ENCODE peak calls at places on chromosomes 5 and 9, in ten cellular contexts. One of them, this sample, is unnamed.

GRCh38 chr9:89445801-89446228 is 52.1 kb downstream of the SEMA4D start:
- DNase-seq in cardiac muscle cell: no peak
- DNase-seq in skeletal muscle cell: no peak
- DNase-seq in posterior cingulate gyrus: no peak
- DNase-seq in cerebellar cortex: no peak
- DNase-seq in stimulated activated CD4-positive, alpha-beta T cell treated with anti-CD3 and anti-CD28 coated beads, Interleukin-1b, Interleukin-23, amount 100 ng/mL, for 24 hours: no peak
- DNase-seq in neural crest cell: no peak
- DNase-seq in prostate gland: no peak
- DNase-seq in epithelial cell of esophagus: no peak
- DNase-seq in RPMI8226: no peak
- DNase-seq in this sample: no peak

GRCh38 chr5:132883261-132883834 is 9.9 kb downstream of the LEAP2 start:
- DNase-seq in cardiac muscle cell: peak; percentile 81
- DNase-seq in skeletal muscle cell: no peak
- DNase-seq in posterior cingulate gyrus: peak; percentile 36
- DNase-seq in cerebellar cortex: peak; percentile 85
- DNase-seq in stimulated activated CD4-positive, alpha-beta T cell treated with anti-CD3 and anti-CD28 coated beads, Interleukin-1b, Interleukin-23, amount 100 ng/mL, for 24 hours: no peak
- DNase-seq in neural crest cell: peak; percentile 28
- DNase-seq in prostate gland: peak; percentile 66
- DNase-seq in epithelial cell of esophagus: peak; percentile 72
- DNase-seq in RPMI8226: peak; percentile 64
- DNase-seq in this sample: peak; percentile 65

GRCh38 chr5:113356487-113356886 is 78.3 kb downstream of the TSSK1B start:
- DNase-seq in cardiac muscle cell: no peak
- DNase-seq in skeletal muscle cell: no peak
- DNase-seq in posterior cingulate gyrus: no peak
- DNase-seq in cerebellar cortex: no peak
- DNase-seq in stimulated activated CD4-positive, alpha-beta T cell treated with anti-CD3 and anti-CD28 coated beads, Interleukin-1b, Interleukin-23, amount 100 ng/mL, for 24 hours: no peak
- DNase-seq in neural crest cell: no peak
- DNase-seq in prostate gland: no peak
- DNase-seq in epithelial cell of esophagus: no peak
- DNase-seq in RPMI8226: no peak
- DNase-seq in this sample: no peak

GRCh38 chr9:110327735-110328134 is 9.9 kb downstream of the TXNDC8 start:
- DNase-seq in cardiac muscle cell: no peak
- DNase-seq in skeletal muscle cell: no peak
- DNase-seq in posterior cingulate gyrus: no peak
- DNase-seq in cerebellar cortex: no peak
- DNase-seq in stimulated activated CD4-positive, alpha-beta T cell treated with anti-CD3 and anti-CD28 coated beads, Interleukin-1b, Interleukin-23, amount 100 ng/mL, for 24 hours: no peak
- DNase-seq in neural crest cell: no peak
- DNase-seq in prostate gland: no peak
- DNase-seq in epithelial cell of esophagus: peak; percentile 44
- DNase-seq in RPMI8226: no peak
- DNase-seq in this sample: no peak

GRCh38 chr5:132856011-132856410 is 10.3 kb downstream of the GDF9 start:
- DNase-seq in cardiac muscle cell: no peak
- DNase-seq in skeletal muscle cell: no peak
- DNase-seq in posterior cingulate gyrus: no peak
- DNase-seq in cerebellar cortex: no peak
- DNase-seq in stimulated activated CD4-positive, alpha-beta T cell treated with anti-CD3 and anti-CD28 coated beads, Interleukin-1b, Interleukin-23, amount 100 ng/mL, for 24 hours: no peak
- DNase-seq in neural crest cell: no peak
- DNase-seq in prostate gland: no peak
- DNase-seq in epithelial cell of esophagus: no peak
- DNase-seq in RPMI8226: no peak
- DNase-seq in this sample: no peak

GRCh38 chr5:175829718-175830585 is 41.4 kb upstream of the CPLX2 start:
- DNase-seq in cardiac muscle cell: no peak
- DNase-seq in skeletal muscle cell: no peak
- DNase-seq in posterior cingulate gyrus: no peak
- DNase-seq in cerebellar cortex: peak; percentile 56
- DNase-seq in stimulated activated CD4-positive, alpha-beta T cell treated with anti-CD3 and anti-CD28 coated beads, Interleukin-1b, Interleukin-23, amount 100 ng/mL, for 24 hours: no peak
- DNase-seq in neural crest cell: no peak
- DNase-seq in prostate gland: no peak
- DNase-seq in epithelial cell of esophagus: no peak
- DNase-seq in RPMI8226: no peak
- DNase-seq in this sample: no peak

GRCh38 chr9:38160613-38161215 is 91.7 kb upstream of the SHB start:
- DNase-seq in cardiac muscle cell: peak; percentile 65
- DNase-seq in skeletal muscle cell: no peak
- DNase-seq in posterior cingulate gyrus: no peak
- DNase-seq in cerebellar cortex: peak; percentile 41
- DNase-seq in stimulated activated CD4-positive, alpha-beta T cell treated with anti-CD3 and anti-CD28 coated beads, Interleukin-1b, Interleukin-23, amount 100 ng/mL, for 24 hours: peak; percentile 54
- DNase-seq in neural crest cell: peak; percentile 79
- DNase-seq in prostate gland: no peak
- DNase-seq in epithelial cell of esophagus: peak; percentile 65
- DNase-seq in RPMI8226: peak; percentile 71
- DNase-seq in this sample: peak; percentile 67

GRCh38 chr9:132288956-132289355 is 65.8 kb downstream of the SETX start:
- DNase-seq in cardiac muscle cell: peak; percentile 6
- DNase-seq in skeletal muscle cell: no peak
- DNase-seq in posterior cingulate gyrus: no peak
- DNase-seq in cerebellar cortex: no peak
- DNase-seq in stimulated activated CD4-positive, alpha-beta T cell treated with anti-CD3 and anti-CD28 coated beads, Interleukin-1b, Interleukin-23, amount 100 ng/mL, for 24 hours: no peak
- DNase-seq in neural crest cell: no peak
- DNase-seq in prostate gland: no peak
- DNase-seq in epithelial cell of esophagus: no peak
- DNase-seq in RPMI8226: no peak
- DNase-seq in this sample: no peak

GRCh38 chr9:21801683-21802417 is 586 bp upstream of the MTAP start:
- DNase-seq in cardiac muscle cell: peak; percentile 90
- DNase-seq in skeletal muscle cell: no peak
- DNase-seq in posterior cingulate gyrus: peak; percentile 74
- DNase-seq in cerebellar cortex: no peak
- DNase-seq in stimulated activated CD4-positive, alpha-beta T cell treated with anti-CD3 and anti-CD28 coated beads, Interleukin-1b, Interleukin-23, amount 100 ng/mL, for 24 hours: no peak
- DNase-seq in neural crest cell: peak; percentile 53
- DNase-seq in prostate gland: peak; percentile 95
- DNase-seq in epithelial cell of esophagus: peak; percentile 94
- DNase-seq in RPMI8226: peak; percentile 17
- DNase-seq in this sample: peak; percentile 97

GRCh38 chr9:136695955-136696354 is 8.7 kb upstream of the AGPAT2 start:
- DNase-seq in cardiac muscle cell: no peak
- DNase-seq in skeletal muscle cell: no peak
- DNase-seq in posterior cingulate gyrus: no peak
- DNase-seq in cerebellar cortex: no peak
- DNase-seq in stimulated activated CD4-positive, alpha-beta T cell treated with anti-CD3 and anti-CD28 coated beads, Interleukin-1b, Interleukin-23, amount 100 ng/mL, for 24 hours: no peak
- DNase-seq in neural crest cell: no peak
- DNase-seq in prostate gland: no peak
- DNase-seq in epithelial cell of esophagus: no peak
- DNase-seq in RPMI8226: peak; percentile 90
- DNase-seq in this sample: no peak

GRCh38 chr9:16485155-16485554 is 385.3 kb downstream of the BNC2 start:
- DNase-seq in cardiac muscle cell: no peak
- DNase-seq in skeletal muscle cell: no peak
- DNase-seq in posterior cingulate gyrus: no peak
- DNase-seq in cerebellar cortex: no peak
- DNase-seq in stimulated activated CD4-positive, alpha-beta T cell treated with anti-CD3 and anti-CD28 coated beads, Interleukin-1b, Interleukin-23, amount 100 ng/mL, for 24 hours: no peak
- DNase-seq in neural crest cell: no peak
- DNase-seq in prostate gland: no peak
- DNase-seq in epithelial cell of esophagus: peak; percentile 24
- DNase-seq in RPMI8226: no peak
- DNase-seq in this sample: no peak

GRCh38 chr5:14581333-14581890 is at the start of gene OTULINL:
- DNase-seq in cardiac muscle cell: peak; percentile 82
- DNase-seq in skeletal muscle cell: peak; percentile 16
- DNase-seq in posterior cingulate gyrus: peak; percentile 88
- DNase-seq in cerebellar cortex: peak; percentile 83
- DNase-seq in stimulated activated CD4-positive, alpha-beta T cell treated with anti-CD3 and anti-CD28 coated beads, Interleukin-1b, Interleukin-23, amount 100 ng/mL, for 24 hours: peak; percentile 77
- DNase-seq in neural crest cell: peak; percentile 85
- DNase-seq in prostate gland: peak; percentile 86
- DNase-seq in epithelial cell of esophagus: peak; percentile 67
- DNase-seq in RPMI8226: peak; percentile 84
- DNase-seq in this sample: peak; percentile 85

GRCh38 chr5:167903243-167903642 is 388.2 kb upstream of the WWC1 start:
- DNase-seq in cardiac muscle cell: no peak
- DNase-seq in skeletal muscle cell: no peak
- DNase-seq in posterior cingulate gyrus: no peak
- DNase-seq in cerebellar cortex: no peak
- DNase-seq in stimulated activated CD4-positive, alpha-beta T cell treated with anti-CD3 and anti-CD28 coated beads, Interleukin-1b, Interleukin-23, amount 100 ng/mL, for 24 hours: no peak
- DNase-seq in neural crest cell: no peak
- DNase-seq in prostate gland: no peak
- DNase-seq in epithelial cell of esophagus: no peak
- DNase-seq in RPMI8226: no peak
- DNase-seq in this sample: no peak

GRCh38 chr5:61658592-61659008 is 326.5 kb downstream of the ZSWIM6 start:
- DNase-seq in cardiac muscle cell: peak; percentile 82
- DNase-seq in skeletal muscle cell: peak; percentile 19
- DNase-seq in posterior cingulate gyrus: peak; percentile 70
- DNase-seq in cerebellar cortex: peak; percentile 46
- DNase-seq in stimulated activated CD4-positive, alpha-beta T cell treated with anti-CD3 and anti-CD28 coated beads, Interleukin-1b, Interleukin-23, amount 100 ng/mL, for 24 hours: peak; percentile 70
- DNase-seq in neural crest cell: peak; percentile 92
- DNase-seq in prostate gland: peak; percentile 82
- DNase-seq in epithelial cell of esophagus: peak; percentile 76
- DNase-seq in RPMI8226: peak; percentile 85
- DNase-seq in this sample: peak; percentile 86

GRCh38 chr9:4126184-4126865 is 173.5 kb downstream of the GLIS3 start:
- DNase-seq in cardiac muscle cell: peak; percentile 78
- DNase-seq in skeletal muscle cell: no peak
- DNase-seq in posterior cingulate gyrus: no peak
- DNase-seq in cerebellar cortex: no peak
- DNase-seq in stimulated activated CD4-positive, alpha-beta T cell treated with anti-CD3 and anti-CD28 coated beads, Interleukin-1b, Interleukin-23, amount 100 ng/mL, for 24 hours: no peak
- DNase-seq in neural crest cell: no peak
- DNase-seq in prostate gland: no peak
- DNase-seq in epithelial cell of esophagus: peak; percentile 76
- DNase-seq in RPMI8226: no peak
- DNase-seq in this sample: no peak

GRCh38 chr9:109232449-109232848 is 65.4 kb upstream of the FRRS1L start:
- DNase-seq in cardiac muscle cell: peak; percentile 41
- DNase-seq in skeletal muscle cell: peak; percentile 28
- DNase-seq in posterior cingulate gyrus: no peak
- DNase-seq in cerebellar cortex: no peak
- DNase-seq in stimulated activated CD4-positive, alpha-beta T cell treated with anti-CD3 and anti-CD28 coated beads, Interleukin-1b, Interleukin-23, amount 100 ng/mL, for 24 hours: no peak
- DNase-seq in neural crest cell: no peak
- DNase-seq in prostate gland: no peak
- DNase-seq in epithelial cell of esophagus: peak; percentile 94
- DNase-seq in RPMI8226: no peak
- DNase-seq in this sample: peak; percentile 50